ENCODE peak calls at places on chromosomes 11 and 22, in five cellular contexts. One of them, this sample, is unnamed.

GRCh38 chr11:117950320-117950719 is 21.1 kb upstream of the TMPRSS13 start:
- DNase-seq in CD14-positive monocyte: no peak
- DNase-seq in MCF 10A: no peak
- DNase-seq in activated CD8-positive, alpha-beta T cell treated with anti-CD3 and anti-CD28 coated beads for 36 hours: peak
- DNase-seq in AG10803: no peak
- DNase-seq in this sample: peak

GRCh38 chr11:1456596-1457325 is 29.8 kb downstream of the MOB2 start:
- DNase-seq in CD14-positive monocyte: no peak
- DNase-seq in MCF 10A: no peak
- DNase-seq in activated CD8-positive, alpha-beta T cell treated with anti-CD3 and anti-CD28 coated beads for 36 hours: no peak
- DNase-seq in AG10803: no peak
- DNase-seq in this sample: no peak

GRCh38 chr11:122189259-122189658 is 73.2 kb upstream of the BLID start:
- DNase-seq in CD14-positive monocyte: no peak
- DNase-seq in MCF 10A: peak
- DNase-seq in activated CD8-positive, alpha-beta T cell treated with anti-CD3 and anti-CD28 coated beads for 36 hours: no peak
- DNase-seq in AG10803: peak
- DNase-seq in this sample: peak

GRCh38 chr11:111596319-111596718 is 5.9 kb upstream of the SIK2 start:
- DNase-seq in CD14-positive monocyte: no peak
- DNase-seq in MCF 10A: no peak
- DNase-seq in activated CD8-positive, alpha-beta T cell treated with anti-CD3 and anti-CD28 coated beads for 36 hours: no peak
- DNase-seq in AG10803: no peak
- DNase-seq in this sample: no peak

GRCh38 chr11:127994736-127995135 is 592.6 kb downstream of the ETS1 start:
- DNase-seq in CD14-positive monocyte: no peak
- DNase-seq in MCF 10A: peak
- DNase-seq in activated CD8-positive, alpha-beta T cell treated with anti-CD3 and anti-CD28 coated beads for 36 hours: no peak
- DNase-seq in AG10803: peak
- DNase-seq in this sample: peak

GRCh38 chr11:91773090-91773489 is 451.5 kb upstream of the FAT3 start:
- DNase-seq in CD14-positive monocyte: no peak
- DNase-seq in MCF 10A: peak
- DNase-seq in activated CD8-positive, alpha-beta T cell treated with anti-CD3 and anti-CD28 coated beads for 36 hours: no peak
- DNase-seq in AG10803: peak
- DNase-seq in this sample: no peak

GRCh38 chr11:215581-216037 is 8.1 kb downstream of the RIC8A start:
- DNase-seq in CD14-positive monocyte: no peak
- DNase-seq in MCF 10A: no peak
- DNase-seq in activated CD8-positive, alpha-beta T cell treated with anti-CD3 and anti-CD28 coated beads for 36 hours: no peak
- DNase-seq in AG10803: no peak
- DNase-seq in this sample: no peak

GRCh38 chr11:68253682-68254081 is 18.1 kb downstream of the C11orf24 start:
- DNase-seq in CD14-positive monocyte: no peak
- DNase-seq in MCF 10A: no peak
- DNase-seq in activated CD8-positive, alpha-beta T cell treated with anti-CD3 and anti-CD28 coated beads for 36 hours: no peak
- DNase-seq in AG10803: no peak
- DNase-seq in this sample: no peak

GRCh38 chr11:250740-251299 is 14.0 kb downstream of the PSMD13 start:
- DNase-seq in CD14-positive monocyte: peak
- DNase-seq in MCF 10A: peak
- DNase-seq in activated CD8-positive, alpha-beta T cell treated with anti-CD3 and anti-CD28 coated beads for 36 hours: peak
- DNase-seq in AG10803: peak
- DNase-seq in this sample: peak

GRCh38 chr11:47004595-47005033 is 68.1 kb downstream of the CSTPP1 start:
- DNase-seq in CD14-positive monocyte: no peak
- DNase-seq in MCF 10A: peak
- DNase-seq in activated CD8-positive, alpha-beta T cell treated with anti-CD3 and anti-CD28 coated beads for 36 hours: no peak
- DNase-seq in AG10803: peak
- DNase-seq in this sample: peak

GRCh38 chr11:559020-559620 is 1.4 kb downstream of the LMNTD2 start:
- DNase-seq in CD14-positive monocyte: peak
- DNase-seq in MCF 10A: no peak
- DNase-seq in activated CD8-positive, alpha-beta T cell treated with anti-CD3 and anti-CD28 coated beads for 36 hours: no peak
- DNase-seq in AG10803: no peak
- DNase-seq in this sample: no peak

GRCh38 chr11:35138949-35139881 is at the start of gene CD44:
- DNase-seq in CD14-positive monocyte: peak
- DNase-seq in MCF 10A: peak
- DNase-seq in activated CD8-positive, alpha-beta T cell treated with anti-CD3 and anti-CD28 coated beads for 36 hours: peak
- DNase-seq in AG10803: peak
- DNase-seq in this sample: peak

GRCh38 chr11:126638663-126639062 is 283.2 kb downstream of the ST3GAL4 start:
- DNase-seq in CD14-positive monocyte: no peak
- DNase-seq in MCF 10A: no peak
- DNase-seq in activated CD8-positive, alpha-beta T cell treated with anti-CD3 and anti-CD28 coated beads for 36 hours: no peak
- DNase-seq in AG10803: no peak
- DNase-seq in this sample: no peak

GRCh38 chr11:68312117-68312779 is at the start of gene LRP5:
- DNase-seq in CD14-positive monocyte: no peak
- DNase-seq in MCF 10A: no peak
- DNase-seq in activated CD8-positive, alpha-beta T cell treated with anti-CD3 and anti-CD28 coated beads for 36 hours: peak
- DNase-seq in AG10803: no peak
- DNase-seq in this sample: no peak

GRCh38 chr11:78195917-78196545 is 7.3 kb downstream of the USP35 start:
- DNase-seq in CD14-positive monocyte: no peak
- DNase-seq in MCF 10A: no peak
- DNase-seq in activated CD8-positive, alpha-beta T cell treated with anti-CD3 and anti-CD28 coated beads for 36 hours: no peak
- DNase-seq in AG10803: no peak
- DNase-seq in this sample: no peak

GRCh38 chr11:127998421-127998820 is 588.9 kb downstream of the ETS1 start:
- DNase-seq in CD14-positive monocyte: no peak
- DNase-seq in MCF 10A: no peak
- DNase-seq in activated CD8-positive, alpha-beta T cell treated with anti-CD3 and anti-CD28 coated beads for 36 hours: no peak
- DNase-seq in AG10803: peak
- DNase-seq in this sample: peak

GRCh38 chr22:43443072-43443471 is 31.3 kb downstream of the MPPED1 start:
- DNase-seq in CD14-positive monocyte: no peak
- DNase-seq in MCF 10A: no peak
- DNase-seq in activated CD8-positive, alpha-beta T cell treated with anti-CD3 and anti-CD28 coated beads for 36 hours: no peak
- DNase-seq in AG10803: no peak
- DNase-seq in this sample: no peak
- TF ChIP-seq CTCF in CD14-positive monocyte: no peak
- TF ChIP-seq CTCF in MCF 10A: no peak
- TF ChIP-seq CTCF in activated CD8-positive, alpha-beta T cell treated with anti-CD3 and anti-CD28 coated beads for 36 hours: no peak
- TF ChIP-seq CTCF in AG10803: no peak
- TF ChIP-seq CTCF in this sample: no peak

DNA sequence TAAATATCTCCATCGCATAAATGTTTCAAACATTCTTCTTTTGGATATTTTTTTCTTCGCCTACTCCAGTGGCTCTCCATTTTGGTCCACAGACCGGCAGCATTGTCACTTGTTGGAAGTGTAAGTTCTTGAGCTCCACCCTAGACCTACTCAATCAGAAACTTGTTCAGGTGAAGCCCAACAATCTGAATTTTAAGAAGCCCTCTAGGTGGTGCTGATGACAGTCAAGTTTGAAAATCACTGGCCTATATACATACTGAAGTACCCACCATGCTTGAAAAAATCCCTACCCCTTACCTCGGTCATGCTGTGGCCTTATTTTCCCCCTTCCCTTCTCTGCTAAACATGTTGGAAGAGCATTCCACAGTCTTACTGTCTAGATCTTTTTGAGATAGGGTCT is 10.2 kb upstream of the ACAT1 start:
- DNase-seq in CD14-positive monocyte: no peak
- DNase-seq in MCF 10A: no peak
- DNase-seq in activated CD8-positive, alpha-beta T cell treated with anti-CD3 and anti-CD28 coated beads for 36 hours: no peak
- DNase-seq in AG10803: no peak
- DNase-seq in this sample: no peak
- TF ChIP-seq CTCF in CD14-positive monocyte: no peak
- TF ChIP-seq CTCF in MCF 10A: no peak
- TF ChIP-seq CTCF in activated CD8-positive, alpha-beta T cell treated with anti-CD3 and anti-CD28 coated beads for 36 hours: no peak
- TF ChIP-seq CTCF in AG10803: no peak
- TF ChIP-seq CTCF in this sample: no peak

GRCh38 chr11:85704967-85705366 is 19.0 kb upstream of the CCDC89 start:
- DNase-seq in CD14-positive monocyte: no peak
- DNase-seq in MCF 10A: no peak
- DNase-seq in activated CD8-positive, alpha-beta T cell treated with anti-CD3 and anti-CD28 coated beads for 36 hours: no peak
- DNase-seq in AG10803: no peak
- DNase-seq in this sample: no peak

GRCh38 chr11:85712953-85713352 is 27.0 kb upstream of the CCDC89 start:
- DNase-seq in CD14-positive monocyte: no peak
- DNase-seq in MCF 10A: no peak
- DNase-seq in activated CD8-positive, alpha-beta T cell treated with anti-CD3 and anti-CD28 coated beads for 36 hours: no peak
- DNase-seq in AG10803: peak
- DNase-seq in this sample: peak

GRCh38 chr11:85705805-85706204 is 19.8 kb upstream of the CCDC89 start:
- DNase-seq in CD14-positive monocyte: no peak
- DNase-seq in MCF 10A: no peak
- DNase-seq in activated CD8-positive, alpha-beta T cell treated with anti-CD3 and anti-CD28 coated beads for 36 hours: no peak
- DNase-seq in AG10803: peak
- DNase-seq in this sample: peak

GRCh38 chr11:85709983-85710382 is 24.0 kb upstream of the CCDC89 start:
- DNase-seq in CD14-positive monocyte: no peak
- DNase-seq in MCF 10A: no peak
- DNase-seq in activated CD8-positive, alpha-beta T cell treated with anti-CD3 and anti-CD28 coated beads for 36 hours: no peak
- DNase-seq in AG10803: no peak
- DNase-seq in this sample: no peak

DNA sequence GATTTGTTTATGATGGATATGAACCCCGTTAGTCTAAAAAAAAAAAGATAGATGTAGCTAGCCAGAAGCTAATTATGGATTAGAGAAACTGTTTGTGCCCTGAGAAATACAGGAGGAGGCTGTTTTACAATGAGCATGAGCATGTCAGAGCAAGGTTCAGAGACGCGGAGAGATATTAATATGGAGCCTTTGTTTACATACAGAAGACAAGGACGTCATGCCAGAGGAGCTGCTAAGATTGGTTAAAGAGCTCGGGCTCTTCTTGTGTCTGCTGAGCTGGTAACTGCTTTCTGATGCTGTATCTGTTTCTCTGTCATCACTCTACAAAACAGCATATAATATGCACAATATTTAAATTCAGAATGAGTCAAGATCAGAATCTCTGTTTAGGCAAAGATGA is 24.9 kb upstream of the CCDC89 start:
- DNase-seq in CD14-positive monocyte: no peak
- DNase-seq in MCF 10A: no peak
- DNase-seq in activated CD8-positive, alpha-beta T cell treated with anti-CD3 and anti-CD28 coated beads for 36 hours: no peak
- DNase-seq in AG10803: no peak
- DNase-seq in this sample: no peak
- TF ChIP-seq CTCF in CD14-positive monocyte: no peak
- TF ChIP-seq CTCF in MCF 10A: no peak
- TF ChIP-seq CTCF in activated CD8-positive, alpha-beta T cell treated with anti-CD3 and anti-CD28 coated beads for 36 hours: no peak
- TF ChIP-seq CTCF in AG10803: no peak
- TF ChIP-seq CTCF in this sample: no peak

DNA sequence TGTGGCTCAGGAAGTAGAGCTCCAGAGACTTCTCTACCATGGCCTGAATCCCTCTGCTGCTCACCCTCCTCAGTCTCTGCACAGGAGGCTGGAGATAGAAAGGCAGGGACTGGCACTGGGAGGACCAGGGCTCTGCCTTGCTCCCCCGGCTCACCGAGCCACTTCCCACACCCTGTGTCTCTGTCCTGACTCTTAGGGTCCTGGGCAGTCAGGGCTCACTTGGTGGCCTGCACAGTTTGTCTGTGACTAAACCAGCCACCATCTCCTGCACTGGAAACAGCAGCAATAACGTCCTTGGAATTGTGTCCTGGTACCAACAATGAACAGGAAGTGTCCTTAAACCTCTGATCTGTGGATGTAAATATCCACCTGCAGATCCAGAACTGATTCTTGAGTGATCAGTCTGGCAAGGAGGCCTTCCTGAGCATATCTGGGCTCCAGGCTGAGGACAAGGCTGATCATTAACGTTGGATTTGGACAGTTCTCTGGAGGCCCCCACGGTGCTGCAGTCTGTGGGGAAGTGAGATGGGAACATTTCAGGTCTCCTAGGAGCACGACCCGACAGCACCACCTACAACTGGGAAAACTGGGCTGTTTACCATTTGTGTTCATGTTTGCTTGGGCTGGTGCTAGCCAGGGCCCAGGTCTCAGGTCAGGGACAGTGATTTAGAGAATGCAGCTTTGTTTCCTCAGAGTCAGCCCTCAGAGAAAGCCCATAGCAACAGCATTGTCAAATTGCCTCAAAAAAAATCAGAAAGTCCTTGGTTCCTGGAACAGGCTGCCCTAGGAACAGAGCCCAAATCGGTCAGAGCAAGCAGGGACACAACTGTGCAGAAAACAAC is 82.5 kb downstream of the ZNF280B start:
- DNase-seq in CD14-positive monocyte: no peak
- DNase-seq in MCF 10A: no peak
- DNase-seq in activated CD8-positive, alpha-beta T cell treated with anti-CD3 and anti-CD28 coated beads for 36 hours: no peak
- DNase-seq in AG10803: no peak
- DNase-seq in this sample: no peak
- TF ChIP-seq CTCF in CD14-positive monocyte: no peak
- TF ChIP-seq CTCF in MCF 10A: no peak
- TF ChIP-seq CTCF in activated CD8-positive, alpha-beta T cell treated with anti-CD3 and anti-CD28 coated beads for 36 hours: no peak
- TF ChIP-seq CTCF in AG10803: no peak
- TF ChIP-seq CTCF in this sample: no peak

GRCh38 chr22:31080848-31081649 is at the start of gene SMTN:
- DNase-seq in CD14-positive monocyte: peak
- DNase-seq in MCF 10A: peak
- DNase-seq in activated CD8-positive, alpha-beta T cell treated with anti-CD3 and anti-CD28 coated beads for 36 hours: peak
- DNase-seq in AG10803: peak
- DNase-seq in this sample: peak
- TF ChIP-seq CTCF in CD14-positive monocyte: no peak
- TF ChIP-seq CTCF in MCF 10A: no peak
- TF ChIP-seq CTCF in activated CD8-positive, alpha-beta T cell treated with anti-CD3 and anti-CD28 coated beads for 36 hours: no peak
- TF ChIP-seq CTCF in AG10803: no peak
- TF ChIP-seq CTCF in this sample: peak

DNA sequence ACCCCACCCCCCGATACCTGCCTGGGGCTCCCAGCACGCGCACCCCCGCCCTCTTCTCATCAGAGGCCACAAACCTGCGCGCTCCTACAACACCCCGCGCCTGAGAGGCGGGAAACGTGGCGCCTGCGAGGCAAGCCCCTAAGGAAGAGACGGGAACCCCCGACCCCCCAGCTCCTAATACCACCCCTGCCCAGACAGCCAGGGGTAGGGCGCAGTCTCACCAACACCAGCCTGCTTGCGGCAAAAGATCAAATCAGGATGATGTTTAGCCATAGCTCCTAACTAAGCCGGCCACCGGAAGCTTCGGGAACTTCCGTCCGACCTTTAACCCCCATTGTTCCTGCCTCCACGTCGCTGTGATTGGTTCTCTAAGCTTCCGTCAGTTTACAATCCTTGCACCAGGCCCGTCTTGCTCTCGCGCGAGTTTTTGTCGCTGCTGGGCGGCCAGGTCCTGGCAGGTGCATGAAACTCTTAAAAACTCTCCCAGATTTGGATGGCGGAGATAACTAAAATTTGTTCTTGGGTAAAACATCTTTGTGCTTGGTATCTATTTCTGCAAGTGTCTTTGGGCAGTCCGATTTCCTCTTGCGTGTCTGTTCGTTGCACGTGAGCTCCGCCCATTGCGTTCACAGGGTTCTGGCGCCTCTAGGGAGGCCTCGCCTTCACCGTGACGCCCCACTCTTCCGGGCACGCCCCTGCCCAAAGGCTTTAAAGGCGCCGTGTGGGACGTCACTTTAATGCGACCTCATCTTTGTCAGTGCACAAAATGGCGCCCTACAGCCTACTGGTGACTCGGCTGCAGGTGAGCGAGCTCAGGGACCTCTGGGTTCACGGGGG is at the start of the genes ACO2 and PHF5A:
- DNase-seq in CD14-positive monocyte: peak
- DNase-seq in MCF 10A: peak
- DNase-seq in activated CD8-positive, alpha-beta T cell treated with anti-CD3 and anti-CD28 coated beads for 36 hours: peak
- DNase-seq in AG10803: peak
- DNase-seq in this sample: peak
- TF ChIP-seq CTCF in CD14-positive monocyte: no peak
- TF ChIP-seq CTCF in MCF 10A: no peak
- TF ChIP-seq CTCF in activated CD8-positive, alpha-beta T cell treated with anti-CD3 and anti-CD28 coated beads for 36 hours: no peak
- TF ChIP-seq CTCF in AG10803: no peak
- TF ChIP-seq CTCF in this sample: no peak

GRCh38 chr22:30291334-30291892 is 2.1 kb upstream of the CASTOR1 start:
- DNase-seq in CD14-positive monocyte: no peak
- DNase-seq in MCF 10A: no peak
- DNase-seq in activated CD8-positive, alpha-beta T cell treated with anti-CD3 and anti-CD28 coated beads for 36 hours: no peak
- DNase-seq in AG10803: no peak
- DNase-seq in this sample: no peak
- TF ChIP-seq CTCF in CD14-positive monocyte: no peak
- TF ChIP-seq CTCF in MCF 10A: no peak
- TF ChIP-seq CTCF in activated CD8-positive, alpha-beta T cell treated with anti-CD3 and anti-CD28 coated beads for 36 hours: no peak
- TF ChIP-seq CTCF in AG10803: no peak
- TF ChIP-seq CTCF in this sample: no peak